ENCODE peak calls at places on chromosomes 16 and 17, in eight cellular contexts. X is BE2C, T is adrenal gland, Y is bronchial epithelial cell, A is Caco-2, E is dorsolateral prefrontal cortex, K is A549, D is lower leg skin. I is an unnamed sample.

GRCh38 chr16:12300490-12300889 is 324.0 kb downstream of the SNX29 start:
- DNase-seq in A (no peak), X (no peak), K (no peak), D (no peak), T (no peak), E (no peak), Y (no peak), I (no peak)

GRCh38 chr17:44362479-44362963 is 1.1 kb downstream of the FAM171A2 start:
- DNase-seq in A (peak), X (no peak), T (no peak), D (no peak), K (no peak), E (no peak), Y (no peak), I (no peak)

GRCh38 chr16:56327929-56328258 is 97.5 kb downstream of the AMFR start:
- DNase-seq in T (no peak), K (no peak), A (no peak), D (no peak), E (no peak), Y (no peak), X (no peak), I (no peak)

GRCh38 chr17:21228845-21229244 is 14.9 kb upstream of the TMEM11 start:
- DNase-seq in E (no peak), A (no peak), K (no peak), T (no peak), D (no peak), Y (no peak), X (no peak), I (no peak)

GRCh38 chr17:14947671-14948070 is 317.5 kb downstream of the PMP22 start:
- DNase-seq in E (no peak), D (no peak), K (no peak), A (no peak), X (no peak), Y (no peak), T (no peak), I (no peak)

GRCh38 chr17:80063815-80064585 is 27.6 kb downstream of the CCDC40 start:
- DNase-seq in T (peak), X (no peak), E (peak), K (peak), A (no peak), Y (peak), D (peak), I (peak)

GRCh38 chr16:58501242-58502131 is 1.5 kb downstream of the NDRG4 start:
- DNase-seq in A (peak), E (peak), X (peak), D (no peak), T (peak), Y (no peak), K (no peak), I (no peak)

GRCh38 chr16:22938647-22939046 is 124.7 kb downstream of the HS3ST2 start:
- DNase-seq in Y (peak), X (no peak), T (no peak), K (no peak), A (no peak), E (no peak), D (no peak), I (no peak)

GRCh38 chr16:19363741-19364140 is 53.9 kb upstream of the TMC5 start:
- DNase-seq in D (no peak), Y (no peak), E (no peak), A (no peak), K (no peak), T (no peak), X (no peak), I (no peak)

GRCh38 chr17:65349916-65350315 is 211.5 kb downstream of the AXIN2 start:
- DNase-seq in A (no peak), T (no peak), K (no peak), E (no peak), Y (no peak), D (no peak), X (no peak), I (no peak)

GRCh38 chr16:180101-180920 is at the start of gene HBQ1:
- DNase-seq in A (no peak), K (peak), E (no peak), T (no peak), Y (no peak), D (no peak), X (peak), I (peak)

GRCh38 chr16:1046271-1046955 is 26.1 kb upstream of the SSTR5 start:
- DNase-seq in K (no peak), E (peak), D (no peak), Y (no peak), X (no peak), A (no peak), T (no peak), I (no peak)

GRCh38 chr16:275786-276232 is at the start of gene RGS11:
- DNase-seq in A (no peak), E (no peak), X (peak), T (no peak), D (no peak), Y (no peak), K (no peak), I (no peak)

GRCh38 chr16:69553332-69553731 is 12.4 kb upstream of the NFAT5 start:
- DNase-seq in K (no peak), A (no peak), Y (no peak), E (no peak), X (no peak), D (no peak), T (no peak), I (no peak)

GRCh38 chr17:61403846-61404701 is 4.4 kb downstream of the TBX2 start:
- DNase-seq in D (no peak), T (no peak), X (peak), E (no peak), A (no peak), Y (peak), K (no peak), I (no peak)

GRCh38 chr16:66382171-66382965 is 15.9 kb downstream of the CDH5 start:
- DNase-seq in T (no peak), A (no peak), Y (peak), K (peak), D (no peak), E (no peak), X (no peak), I (peak)

GRCh38 chr17:33287096-33287495 is 6.0 kb downstream of the ASIC2 start:
- DNase-seq in T (no peak), X (no peak), Y (no peak), D (no peak), A (no peak), K (no peak), E (no peak), I (no peak)

GRCh38 chr17:385836-386144 is 33.2 kb upstream of the RPH3AL start:
- DNase-seq in A (no peak), E (no peak), Y (no peak), X (no peak), K (no peak), D (no peak), T (no peak), I (no peak)

GRCh38 chr16:87431926-87432325 is 39.8 kb downstream of the MAP1LC3B start:
- DNase-seq in K (no peak), A (no peak), Y (peak), T (peak), D (no peak), E (peak), X (peak), I (peak)

GRCh38 chr17:43723697-43724359 is 34.8 kb downstream of the SOST start:
- DNase-seq in T (peak), K (peak), Y (peak), D (no peak), X (peak), E (no peak), A (no peak), I (no peak)

GRCh38 chr17:81118308-81119221 is 46.7 kb upstream of the PVALEF start:
- DNase-seq in E (no peak), D (no peak), A (no peak), K (no peak), Y (peak), T (no peak), X (no peak), I (no peak)

GRCh38 chr17:4592240-4593005 is 8.1 kb downstream of the SMTNL2 start:
- DNase-seq in X (no peak), K (no peak), E (no peak), D (no peak), A (no peak), Y (no peak), T (no peak), I (no peak)

GRCh38 chr17:37206299-37206698 is 169.5 kb upstream of the C17orf78 start:
- DNase-seq in K (no peak), D (no peak), X (no peak), T (no peak), E (no peak), A (no peak), Y (no peak), I (no peak)

GRCh38 chr17:73696251-73696650 is 52.0 kb upstream of the SDK2 start:
- DNase-seq in X (no peak), T (peak), E (no peak), Y (no peak), A (no peak), K (no peak), D (no peak), I (no peak)

GRCh38 chr17:45857977-45858708 is 13.5 kb downstream of the SPPL2C start:
- DNase-seq in K (no peak), X (no peak), Y (peak), D (no peak), T (no peak), A (peak), E (no peak), I (peak)

GRCh38 chr16:30092373-30093010 is 768 bp upstream of the TBX6 start:
- DNase-seq in X (peak), K (peak), D (peak), A (no peak), E (peak), T (peak), Y (peak), I (peak)
- TF ChIP-seq CTCF in X (peak), K (peak), D (no peak), A (peak), E (no peak), T (peak), Y (peak), I (peak)

GRCh38 chr17:63193827-63194226 is 227.8 kb downstream of the TANC2 start:
- DNase-seq in K (no peak), Y (peak), A (no peak), D (no peak), E (no peak), X (no peak), T (no peak), I (no peak)

GRCh38 chr17:63191610-63192009 is 225.6 kb downstream of the TANC2 start:
- DNase-seq in K (no peak), A (no peak), D (peak), X (no peak), T (no peak), E (no peak), Y (no peak), I (no peak)

GRCh38 chr17:63196772-63197335 is 230.8 kb downstream of the TANC2 start:
- DNase-seq in E (no peak), A (no peak), X (no peak), T (no peak), D (no peak), Y (no peak), K (no peak), I (no peak)
- H3K4me3 ChIP-seq in E (no peak), A (no peak), X (no peak), T (no peak), D (no peak), Y (no peak), K (no peak), I (no peak)

GRCh38 chr16:3689731-3690130 is 27.6 kb downstream of the TRAP1 start:
- DNase-seq in K (no peak), T (no peak), D (no peak), E (no peak), X (no peak), Y (no peak), A (no peak), I (no peak)

GRCh38 chr16:3690470-3690918 is 26.8 kb downstream of the TRAP1 start:
- DNase-seq in A (peak), X (peak), K (peak), T (peak), Y (peak), E (peak), D (peak), I (peak)

GRCh38 chr16:3687792-3688191 is 29.5 kb downstream of the TRAP1 start:
- DNase-seq in D (no peak), A (no peak), Y (no peak), E (no peak), T (no peak), X (no peak), K (no peak), I (no peak)

GRCh38 chr16:3691778-3692177 is 25.5 kb downstream of the TRAP1 start:
- DNase-seq in A (no peak), E (no peak), Y (no peak), D (no peak), T (no peak), K (no peak), X (no peak), I (no peak)

GRCh38 chr16:3690991-3691720 is 26.2 kb downstream of the TRAP1 start:
- DNase-seq in Y (no peak), D (peak), T (no peak), K (no peak), X (no peak), E (no peak), A (no peak), I (no peak)
- TF ChIP-seq CTCF in Y (no peak), D (no peak), T (no peak), K (no peak), X (no peak), E (no peak), A (no peak), I (no peak)

DNA sequence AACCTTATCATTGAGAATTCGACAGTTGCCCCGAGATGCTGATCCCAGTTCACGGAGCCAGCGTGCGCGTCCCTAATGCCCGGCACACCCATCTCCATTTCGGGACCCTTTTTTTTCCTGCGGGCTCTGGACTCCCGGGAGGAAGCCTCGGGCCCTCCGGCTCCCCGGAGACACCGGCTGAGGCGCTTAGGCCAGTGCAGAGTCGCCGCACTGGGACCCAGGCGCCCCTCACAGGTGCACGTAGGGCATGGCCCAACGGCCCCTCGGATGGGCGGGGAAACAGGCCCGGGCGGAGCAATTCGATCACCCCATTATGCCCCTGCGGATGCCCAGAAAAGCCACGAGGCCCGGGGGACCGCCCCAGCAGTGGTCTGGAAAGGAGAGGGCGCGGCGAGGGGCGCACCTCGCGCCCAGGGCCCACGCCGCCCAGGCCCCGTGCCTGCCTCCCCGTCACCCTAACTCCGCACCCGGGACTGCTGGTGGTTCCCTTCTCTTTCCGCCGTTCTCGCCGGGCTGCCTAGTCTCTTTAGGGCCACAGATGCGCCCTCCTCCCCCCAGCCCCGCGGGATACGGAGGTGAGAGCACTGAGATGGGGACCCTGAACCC is 18.5 kb upstream of the ZFHX3 start:
- DNase-seq in Y (no peak), K (no peak), D (no peak), A (no peak), T (peak), X (no peak), E (no peak), I (no peak)
- H3K4me3 ChIP-seq in Y (no peak), K (no peak), D (no peak), A (no peak), T (no peak), X (no peak), E (no peak), I (peak)

GRCh38 chr16:24701521-24701951 is 27.9 kb upstream of the TNRC6A start:
- DNase-seq in Y (no peak), K (no peak), D (no peak), T (peak), E (no peak), X (no peak), A (no peak), I (peak)

GRCh38 chr16:24699151-24699723 is 30.2 kb upstream of the TNRC6A start:
- DNase-seq in A (no peak), K (no peak), Y (no peak), E (no peak), D (no peak), T (no peak), X (no peak), I (no peak)

GRCh38 chr16:24698314-24698713 is 31.1 kb upstream of the TNRC6A start:
- DNase-seq in K (no peak), D (no peak), Y (no peak), A (no peak), T (no peak), E (no peak), X (no peak), I (no peak)

GRCh38 chr16:24696699-24697098 is 32.8 kb upstream of the TNRC6A start:
- DNase-seq in Y (no peak), X (no peak), K (no peak), T (no peak), D (no peak), A (no peak), E (no peak), I (no peak)

DNA sequence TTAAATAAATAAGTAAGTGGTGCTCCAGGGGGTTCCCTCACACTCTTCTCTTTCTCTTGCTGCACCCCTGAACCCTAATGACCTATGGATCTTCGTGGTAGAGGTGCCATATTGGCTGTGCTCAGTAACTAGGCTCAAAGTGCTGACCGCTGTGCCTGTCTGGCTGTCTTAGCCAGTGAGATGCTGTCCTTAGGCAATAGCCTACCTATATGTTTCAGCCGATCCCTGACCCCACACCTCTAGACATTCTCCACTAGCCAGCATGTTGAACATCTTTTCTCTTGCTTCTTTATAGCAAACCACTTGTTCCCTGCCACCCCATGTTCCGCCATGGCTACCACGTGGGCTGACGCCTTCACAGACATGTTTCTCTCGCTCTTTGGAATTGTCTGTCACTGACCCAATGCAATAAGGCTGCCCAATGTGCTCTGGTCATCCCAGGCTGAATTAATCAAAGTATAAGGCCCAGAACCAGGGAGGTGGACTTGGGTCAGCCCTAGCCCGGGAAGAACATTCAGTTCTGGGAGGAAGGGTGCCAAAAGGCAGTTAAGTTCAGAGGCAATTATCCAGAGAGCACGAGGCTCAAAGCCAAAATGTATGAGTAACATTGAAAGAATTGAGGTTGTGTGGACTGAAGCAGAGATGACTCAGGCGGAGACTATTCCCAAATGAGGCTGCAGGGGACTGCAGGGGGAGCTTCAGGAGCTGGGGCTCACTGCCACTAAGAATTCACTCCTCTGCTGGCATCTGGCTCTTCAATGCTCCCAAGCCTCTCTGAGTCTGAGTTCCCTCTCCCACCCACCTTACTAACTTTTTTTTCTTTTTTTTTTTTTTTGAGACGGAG is 28.7 kb upstream of the TNRC6A start:
- DNase-seq in X (no peak), T (peak), A (no peak), K (peak), E (peak), Y (peak), D (peak), I (peak)
- TF ChIP-seq CTCF in X (peak), T (peak), A (no peak), K (peak), E (no peak), Y (peak), D (no peak), I (peak)

DNA sequence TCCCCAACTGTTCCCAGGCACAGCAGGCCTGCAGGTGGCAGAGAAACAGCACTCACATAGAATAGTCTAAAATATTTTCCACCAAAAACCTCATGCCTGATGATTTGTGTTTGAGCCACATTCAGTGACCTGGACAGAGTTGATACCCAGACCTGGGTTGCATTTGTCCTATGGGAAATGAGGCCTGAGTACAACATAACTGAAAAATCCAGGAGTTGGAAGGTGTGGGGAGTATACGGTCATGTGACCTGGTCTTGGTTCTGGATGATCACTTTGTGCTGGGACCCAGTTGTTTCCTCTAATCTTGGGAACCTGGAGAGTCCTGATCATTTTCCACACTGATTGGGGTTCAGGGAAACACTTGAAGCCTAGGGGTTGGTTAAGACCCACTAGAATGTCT is 200.3 kb upstream of the MPHOSPH6 start:
- DNase-seq in D (no peak), T (no peak), X (no peak), A (no peak), Y (no peak), K (no peak), E (no peak), I (no peak)
- H3K4me3 ChIP-seq in D (no peak), T (no peak), X (no peak), A (no peak), Y (no peak), K (no peak), E (no peak), I (no peak)